ENCODE peak calls at places on chromosomes 6 and 20, in four cellular contexts. U is astrocyte of the spinal cord, R is heart left ventricle, C is nucleus accumbens. A is an unnamed sample.

GRCh38 chr6:136067731-136068341 is 182.3 kb downstream of the MTFR2 start:
- DNase-seq in U (peak; percentile 55), R (no peak), C (no peak), A (peak; percentile 39)

GRCh38 chr6:143060806-143061596 is at the start of gene AIG1:
- DNase-seq in U (no peak), R (no peak), C (peak; percentile 77), A (no peak)

GRCh38 chr6:151241853-151242252 is 2.1 kb downstream of the AKAP12 start:
- DNase-seq in U (peak; percentile 47), R (no peak), C (no peak), A (no peak)

GRCh38 chr6:53679446-53679933 is 13.9 kb upstream of the KLHL31 start:
- DNase-seq in U (peak; percentile 54), R (no peak), C (no peak), A (peak; percentile 46)

GRCh38 chr6:107977283-107977682 is 19.3 kb upstream of the SEC63 start:
- DNase-seq in U (peak; percentile 56), R (no peak), C (no peak), A (peak; percentile 39)

GRCh38 chr6:37702314-37702713 is 4.6 kb upstream of the MDGA1 start:
- DNase-seq in U (no peak), R (no peak), C (no peak), A (no peak)

GRCh38 chr6:14897836-14898235 is 348.0 kb upstream of the JARID2 start:
- DNase-seq in U (no peak), R (no peak), C (no peak), A (no peak)

GRCh38 chr6:129502261-129502660 is 207.7 kb downstream of the ARHGAP18 start:
- DNase-seq in U (no peak), R (no peak), C (no peak), A (peak; percentile 23)

GRCh38 chr6:41492261-41492891 is 53.8 kb upstream of the FOXP4 start:
- DNase-seq in U (no peak), R (no peak), C (no peak), A (no peak)

GRCh38 chr20:10609276-10609675 is 64.5 kb downstream of the JAG1 start:
- DNase-seq in U (peak; percentile 72), R (peak; percentile 83), C (no peak), A (peak; percentile 86)

GRCh38 chr20:20493701-20494100 is 125.8 kb downstream of the INSM1 start:
- DNase-seq in U (no peak), R (no peak), C (no peak), A (no peak)

GRCh38 chr6:124132256-124132655 is 328.6 kb downstream of the NKAIN2 start:
- DNase-seq in U (peak; percentile 45), R (no peak), C (no peak), A (no peak)

GRCh38 chr6:27303613-27304272 is 8.3 kb downstream of the POM121L2 start:
- DNase-seq in U (no peak), R (no peak), C (no peak), A (no peak)

GRCh38 chr20:17570347-17571152 is 675 bp downstream of the DSTN start:
- DNase-seq in U (peak; percentile 48), R (peak; percentile 64), C (peak; percentile 67), A (peak; percentile 33)

GRCh38 chr6:168299541-168300511 is 19.8 kb downstream of the DACT2 start:
- DNase-seq in U (no peak), R (no peak), C (no peak), A (no peak)